ENCODE peak calls at places on chromosomes 16 and 17, in eight cellular contexts. W, A, L, R, Z, C, D and J are unnamed samples.

GRCh38 chr17:57341611-57342010 is 85.3 kb downstream of the MSI2 start:
- DNase-seq in C (no peak), W (no peak), D (no peak), A (no peak), L (no peak), Z (no peak), R (no peak), J (no peak)

GRCh38 chr17:3559270-3559645 is 1.6 kb upstream of the TRPV3 start:
- DNase-seq in A (no peak), R (no peak), W (no peak), Z (no peak), D (no peak), L (no peak), C (no peak), J (no peak)

GRCh38 chr17:27506348-27507218 is 50.3 kb downstream of the KSR1 start:
- DNase-seq in D (no peak), C (no peak), A (no peak), W (no peak), L (no peak), Z (no peak), R (no peak), J (peak; percentile 83)

GRCh38 chr16:29738514-29738913 is 7.3 kb downstream of the C16orf54 start:
- DNase-seq in W (no peak), L (no peak), A (no peak), C (no peak), R (no peak), D (no peak), Z (no peak), J (no peak)

GRCh38 chr17:6498356-6498755 is 54.1 kb downstream of the PIMREG start:
- DNase-seq in Z (no peak), D (no peak), A (no peak), W (no peak), C (no peak), L (no peak), R (no peak), J (no peak)

GRCh38 chr17:18235743-18236256 is 10.4 kb downstream of the LLGL1 start:
- DNase-seq in Z (no peak), R (no peak), A (no peak), L (peak; percentile 71), C (no peak), D (no peak), W (no peak), J (no peak)

GRCh38 chr16:12459401-12459791 is 344.3 kb downstream of the CPPED1 start:
- DNase-seq in A (no peak), C (peak; percentile 71), L (no peak), W (peak; percentile 29), R (peak; percentile 36), D (no peak), Z (no peak), J (no peak)

GRCh38 chr16:85796152-85796551 is 3.2 kb downstream of the EMC8 start:
- DNase-seq in C (no peak), A (no peak), L (no peak), Z (no peak), D (no peak), R (no peak), W (no peak), J (no peak)

GRCh38 chr17:13961262-13961661 is 108.0 kb upstream of the COX10 start:
- DNase-seq in R (no peak), C (no peak), L (no peak), D (no peak), W (no peak), A (no peak), Z (no peak), J (no peak)

GRCh38 chr16:30722916-30723315 is 23.9 kb downstream of the SRCAP start:
- DNase-seq in C (no peak), L (no peak), A (no peak), Z (no peak), D (no peak), R (no peak), W (no peak), J (no peak)

GRCh38 chr17:19717031-19717360 is 612 bp upstream of the SLC47A2 start:
- DNase-seq in W (no peak), Z (no peak), A (no peak), L (no peak), R (no peak), D (no peak), C (no peak), J (no peak)

GRCh38 chr17:45747907-45748306 is 36.2 kb upstream of the CRHR1 start:
- DNase-seq in A (no peak), D (no peak), L (no peak), Z (no peak), R (no peak), C (no peak), W (no peak), J (no peak)

GRCh38 chr17:32111141-32111771 is 31.0 kb upstream of the RHOT1 start:
- DNase-seq in A (peak; percentile 68), Z (peak; percentile 60), R (peak; percentile 45), L (peak; percentile 55), D (peak; percentile 33), C (peak; percentile 31), W (peak; percentile 43), J (peak; percentile 25)

GRCh38 chr17:56131431-56131830 is 21.8 kb upstream of the ANKFN1 start:
- DNase-seq in L (no peak), Z (no peak), C (no peak), A (no peak), W (no peak), D (no peak), R (no peak), J (no peak)

GRCh38 chr17:10657866-10658265 is 757 bp upstream of the MYH3 start:
- DNase-seq in A (no peak), R (no peak), L (no peak), Z (peak; percentile 35), C (no peak), D (no peak), W (no peak), J (no peak)

GRCh38 chr17:73066148-73066884 is 26.2 kb downstream of the SLC39A11 start:
- DNase-seq in W (no peak), A (no peak), R (no peak), C (no peak), Z (no peak), D (no peak), L (no peak), J (peak; percentile 21)

GRCh38 chr17:73067075-73067474 is 25.4 kb downstream of the SLC39A11 start:
- DNase-seq in A (no peak), D (no peak), Z (no peak), L (no peak), C (no peak), R (no peak), W (no peak), J (peak; percentile 3)

GRCh38 chr17:73065376-73065775 is 27.1 kb downstream of the SLC39A11 start:
- DNase-seq in R (no peak), A (no peak), Z (no peak), L (no peak), D (no peak), C (no peak), W (no peak), J (no peak)

GRCh38 chr17:73062726-73063125 is 29.8 kb downstream of the SLC39A11 start:
- DNase-seq in C (no peak), Z (no peak), D (no peak), L (no peak), R (no peak), A (no peak), W (no peak), J (no peak)

GRCh38 chr17:73064084-73064938 is 28.2 kb downstream of the SLC39A11 start:
- DNase-seq in A (no peak), W (no peak), Z (peak; percentile 58), D (no peak), R (no peak), C (peak; percentile 23), L (no peak), J (no peak)
- H3K9me3 ChIP-seq in A (no peaks in the 10 kb centered on the region), W (no peaks in the 10 kb centered on the region), Z (no peaks in the 10 kb centered on the region), D (no peaks in the 10 kb centered on the region), R (no peaks in the 10 kb centered on the region), C (no peaks in the 10 kb centered on the region), L (no peaks in the 10 kb centered on the region), J (peaks cover 4% of the 10 kb centered on the region)

GRCh38 chr16:68564367-68564985 is 25.4 kb downstream of the ZFP90 start:
- DNase-seq in Z (no peak), D (no peak), W (no peak), R (no peak), C (no peak), L (no peak), A (peak; percentile 35), J (peak; percentile 10)

GRCh38 chr16:68563631-68564366 is 24.7 kb downstream of the ZFP90 start:
- DNase-seq in L (no peak), W (no peak), C (no peak), D (no peak), Z (no peak), A (peak; percentile 14), R (no peak), J (no peak)
- H3K9me3 ChIP-seq in L (peaks cover 99% of the 10 kb centered on the region), W (peaks cover 18% of the 10 kb centered on the region), C (peaks cover 78% of the 10 kb centered on the region), D (peaks cover 53% of the 10 kb centered on the region), Z (peaks cover 61% of the 10 kb centered on the region), A (peaks cover 99% of the 10 kb centered on the region), R (peaks cover 100% of the 10 kb centered on the region), J (peaks cover 83% of the 10 kb centered on the region)

GRCh38 chr16:13950821-13951547 is 31.0 kb downstream of the ERCC4 start:
- DNase-seq in R (no peak), C (no peak), D (no peak), W (no peak), L (no peak), Z (no peak), A (no peak), J (no peak)

GRCh38 chr16:13940397-13940933 is 20.5 kb downstream of the ERCC4 start:
- DNase-seq in D (no peak), W (no peak), L (no peak), Z (peak; percentile 24), C (peak; percentile 90), A (no peak), R (no peak), J (no peak)

GRCh38 chr16:13945734-13946490 is 26.0 kb downstream of the ERCC4 start:
- DNase-seq in R (no peak), W (no peak), Z (no peak), D (no peak), A (no peak), L (no peak), C (no peak), J (no peak)
- H3K9me3 ChIP-seq in R (no peaks in the 10 kb centered on the region), W (no peaks in the 10 kb centered on the region), Z (no peaks in the 10 kb centered on the region), D (no peaks in the 10 kb centered on the region), A (no peaks in the 10 kb centered on the region), L (no peaks in the 10 kb centered on the region), C (no peaks in the 10 kb centered on the region), J (no peaks in the 10 kb centered on the region)

DNA sequence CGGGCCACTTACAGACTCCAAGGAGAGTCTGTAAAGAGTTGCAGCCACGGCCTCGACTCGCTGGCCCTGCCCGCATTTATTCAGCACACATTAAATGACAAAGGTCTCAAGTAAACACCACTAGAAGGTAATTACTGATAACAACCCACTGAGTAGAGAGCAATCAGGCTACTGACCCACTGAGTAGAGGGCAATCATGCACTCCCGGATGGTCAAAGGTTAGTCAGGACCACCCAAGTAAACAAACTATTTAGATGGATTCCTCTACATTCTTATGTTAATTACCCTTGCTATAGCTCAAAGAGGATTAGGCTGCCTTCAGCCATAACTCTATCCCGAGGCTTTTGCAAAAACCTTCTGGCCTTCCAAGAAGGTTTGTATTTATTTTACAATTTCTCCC is 30.7 kb upstream of the ZNF267 start:
- DNase-seq in Z (no peak), W (no peak), C (no peak), R (no peak), A (no peak), L (no peak), D (no peak), J (no peak)
- H3K9me3 ChIP-seq in Z (peaks cover 3% of the 10 kb centered on the region), W (no peaks in the 10 kb centered on the region), C (peaks cover 5% of the 10 kb centered on the region), R (peaks cover 73% of the 10 kb centered on the region), A (peaks cover 8% of the 10 kb centered on the region), L (peaks cover 8% of the 10 kb centered on the region), D (peaks cover 11% of the 10 kb centered on the region), J (no peaks in the 10 kb centered on the region)

GRCh38 chr16:35195864-35196216 is 1736.4 kb downstream of the TP53TG3F start:
- DNase-seq in Z (no peak), L (peak; percentile 48), C (no peak), A (no peak), W (no peak), D (no peak), R (no peak), J (no peak)
- H3K9me3 ChIP-seq in Z (no peaks in the 10 kb centered on the region), L (no peaks in the 10 kb centered on the region), C (no peaks in the 10 kb centered on the region), A (no peaks in the 10 kb centered on the region), W (no peaks in the 10 kb centered on the region), D (peaks cover 58% of the 10 kb centered on the region), R (no peaks in the 10 kb centered on the region), J (no peaks in the 10 kb centered on the region)